ENCODE peak calls at places on chromosome 10, in six cellular contexts. One of them, this sample, is unnamed.

GRCh38 chr10:79068203-79068561 is 584 bp upstream of the ZMIZ1 start:
- DNase-seq in heart right ventricle: no peak
- DNase-seq in brain microvascular endothelial cell: no peak
- DNase-seq in CD8-positive, alpha-beta memory T cell: no peak
- DNase-seq in tibial nerve: no peak
- DNase-seq in heart left ventricle: no peak
- DNase-seq in this sample: no peak

GRCh38 chr10:114703377-114704125 is 45.5 kb upstream of the ABLIM1 start:
- DNase-seq in heart right ventricle: no peak
- DNase-seq in CD8-positive, alpha-beta memory T cell: no peak
- DNase-seq in tibial nerve: no peak
- DNase-seq in heart left ventricle: no peak
- DNase-seq in brain microvascular endothelial cell: no peak
- DNase-seq in this sample: no peak

GRCh38 chr10:114306116-114306973 is 67.3 kb downstream of the VWA2 start:
- DNase-seq in heart left ventricle: no peak
- DNase-seq in tibial nerve: no peak
- DNase-seq in heart right ventricle: no peak
- DNase-seq in CD8-positive, alpha-beta memory T cell: no peak
- DNase-seq in brain microvascular endothelial cell: peak; percentile 98
- DNase-seq in this sample: no peak

GRCh38 chr10:29715296-29715695 is 80.5 kb upstream of the SVIL start:
- DNase-seq in heart left ventricle: no peak
- DNase-seq in CD8-positive, alpha-beta memory T cell: no peak
- DNase-seq in brain microvascular endothelial cell: no peak
- DNase-seq in heart right ventricle: no peak
- DNase-seq in tibial nerve: no peak
- DNase-seq in this sample: no peak

GRCh38 chr10:101578192-101578591 is 9.9 kb downstream of the POLL start:
- DNase-seq in heart right ventricle: no peak
- DNase-seq in CD8-positive, alpha-beta memory T cell: no peak
- DNase-seq in tibial nerve: no peak
- DNase-seq in brain microvascular endothelial cell: no peak
- DNase-seq in heart left ventricle: no peak
- DNase-seq in this sample: no peak

GRCh38 chr10:31076589-31076988 is 44.9 kb upstream of the ZNF438 start:
- DNase-seq in brain microvascular endothelial cell: no peak
- DNase-seq in heart left ventricle: no peak
- DNase-seq in CD8-positive, alpha-beta memory T cell: no peak
- DNase-seq in tibial nerve: no peak
- DNase-seq in heart right ventricle: no peak
- DNase-seq in this sample: no peak

GRCh38 chr10:71933651-71934050 is 30.5 kb upstream of the CHST3 start:
- DNase-seq in heart left ventricle: no peak
- DNase-seq in heart right ventricle: no peak
- DNase-seq in tibial nerve: no peak
- DNase-seq in brain microvascular endothelial cell: no peak
- DNase-seq in CD8-positive, alpha-beta memory T cell: peak; percentile 11
- DNase-seq in this sample: no peak

GRCh38 chr10:58266003-58266825 is 1.5 kb downstream of the IPMK start:
- DNase-seq in heart right ventricle: no peak
- DNase-seq in brain microvascular endothelial cell: peak; percentile 57
- DNase-seq in tibial nerve: no peak
- DNase-seq in heart left ventricle: no peak
- DNase-seq in CD8-positive, alpha-beta memory T cell: peak; percentile 28
- DNase-seq in this sample: no peak

GRCh38 chr10:17216901-17217395 is 11.1 kb upstream of the VIM start:
- DNase-seq in heart right ventricle: no peak
- DNase-seq in heart left ventricle: no peak
- DNase-seq in CD8-positive, alpha-beta memory T cell: no peak
- DNase-seq in brain microvascular endothelial cell: no peak
- DNase-seq in tibial nerve: no peak
- DNase-seq in this sample: no peak

GRCh38 chr10:10499839-10500238 is 517.8 kb upstream of the CELF2 start:
- DNase-seq in tibial nerve: no peak
- DNase-seq in CD8-positive, alpha-beta memory T cell: no peak
- DNase-seq in brain microvascular endothelial cell: peak; percentile 51
- DNase-seq in heart right ventricle: no peak
- DNase-seq in heart left ventricle: no peak
- DNase-seq in this sample: no peak

GRCh38 chr10:84845628-84846261 is 517.4 kb downstream of the CCSER2 start:
- DNase-seq in CD8-positive, alpha-beta memory T cell: no peak
- DNase-seq in tibial nerve: no peak
- DNase-seq in heart right ventricle: no peak
- DNase-seq in heart left ventricle: peak; percentile 31
- DNase-seq in brain microvascular endothelial cell: no peak
- DNase-seq in this sample: no peak

GRCh38 chr10:91931526-91932190 is 8.1 kb downstream of the BTAF1 start:
- DNase-seq in heart left ventricle: no peak
- DNase-seq in brain microvascular endothelial cell: no peak
- DNase-seq in heart right ventricle: no peak
- DNase-seq in tibial nerve: no peak
- DNase-seq in CD8-positive, alpha-beta memory T cell: no peak
- DNase-seq in this sample: no peak

DNA sequence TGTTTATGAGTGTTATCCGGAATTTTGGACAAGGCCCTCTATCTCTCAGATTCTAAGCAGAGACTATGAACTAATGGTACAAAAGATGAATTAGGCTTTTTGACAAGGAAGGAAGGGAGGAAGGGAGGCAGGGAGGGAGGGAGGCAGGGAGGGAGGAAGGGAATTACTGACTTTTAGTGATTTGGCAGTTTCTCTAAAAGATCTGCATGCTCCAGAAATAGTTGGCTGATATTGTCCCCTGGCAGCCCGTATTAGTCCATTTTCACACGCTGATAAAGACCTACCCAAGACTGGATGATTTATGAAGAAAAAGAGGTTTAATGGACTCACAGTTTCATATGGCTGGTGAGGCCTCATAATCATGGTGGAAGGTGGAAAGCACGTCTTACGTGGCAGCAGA is 1093.5 kb downstream of the NRG3 start:
- DNase-seq in tibial nerve: no peak
- DNase-seq in heart left ventricle: no peak
- DNase-seq in heart right ventricle: no peak
- DNase-seq in CD8-positive, alpha-beta memory T cell: no peak
- DNase-seq in brain microvascular endothelial cell: no peak
- DNase-seq in this sample: no peak
- H3K27ac ChIP-seq in tibial nerve: no peak overlapping the region
- H3K27ac ChIP-seq in heart left ventricle: no peak overlapping the region
- H3K27ac ChIP-seq in heart right ventricle: no peak overlapping the region
- H3K27ac ChIP-seq in CD8-positive, alpha-beta memory T cell: no peak overlapping the region
- H3K27ac ChIP-seq in brain microvascular endothelial cell: no peak overlapping the region
- H3K27ac ChIP-seq in this sample: no peak overlapping the region

GRCh38 chr10:75140246-75140645 is 28.8 kb downstream of the SAMD8 start:
- DNase-seq in CD8-positive, alpha-beta memory T cell: no peak
- DNase-seq in heart left ventricle: no peak
- DNase-seq in heart right ventricle: no peak
- DNase-seq in tibial nerve: no peak
- DNase-seq in brain microvascular endothelial cell: no peak
- DNase-seq in this sample: no peak

GRCh38 chr10:75136346-75136745 is 24.9 kb downstream of the SAMD8 start:
- DNase-seq in tibial nerve: no peak
- DNase-seq in brain microvascular endothelial cell: no peak
- DNase-seq in heart right ventricle: no peak
- DNase-seq in CD8-positive, alpha-beta memory T cell: no peak
- DNase-seq in heart left ventricle: no peak
- DNase-seq in this sample: no peak

GRCh38 chr10:75143353-75143752 is 31.9 kb downstream of the SAMD8 start:
- DNase-seq in heart left ventricle: no peak
- DNase-seq in brain microvascular endothelial cell: no peak
- DNase-seq in CD8-positive, alpha-beta memory T cell: no peak
- DNase-seq in tibial nerve: no peak
- DNase-seq in heart right ventricle: no peak
- DNase-seq in this sample: no peak

DNA sequence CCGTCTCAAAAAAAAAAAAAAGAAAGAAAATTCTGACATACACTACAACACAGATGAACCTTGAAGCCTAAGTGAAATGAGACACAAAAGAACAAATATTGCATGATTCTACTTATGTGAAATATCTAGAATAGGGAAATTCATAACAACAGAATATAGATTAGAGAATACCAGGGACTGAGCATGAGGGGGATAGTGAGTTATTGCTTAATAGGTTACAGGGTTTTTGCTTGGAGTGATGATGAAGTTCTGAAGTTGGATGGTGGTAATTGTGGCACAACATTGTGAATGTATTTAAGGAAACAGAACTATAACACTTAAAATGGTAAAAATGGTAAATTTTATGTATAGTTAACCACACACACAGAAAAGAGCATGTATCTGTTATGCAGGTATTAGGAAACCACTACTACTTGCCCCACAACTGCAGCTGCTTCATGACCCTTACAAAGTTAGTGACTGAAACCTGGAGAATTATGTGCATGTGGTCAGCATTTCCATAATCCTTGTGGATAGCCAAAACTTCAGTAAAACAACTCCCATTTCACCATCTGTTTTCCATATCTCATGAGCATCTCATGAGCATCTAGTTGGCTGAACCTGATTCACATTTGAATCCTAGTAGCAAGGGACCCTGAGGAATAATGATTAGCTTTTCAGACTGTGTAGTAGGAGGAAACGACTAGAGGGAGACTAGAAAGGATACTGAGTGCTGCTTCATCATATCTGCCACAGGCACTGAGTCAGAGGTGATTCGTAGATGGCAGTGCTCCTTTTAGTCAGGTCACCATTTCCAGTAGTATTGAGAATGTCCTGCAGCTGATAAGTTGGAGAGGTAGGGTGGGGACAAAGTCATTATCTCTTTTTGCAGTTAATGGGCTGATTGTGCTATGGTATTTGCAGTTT is 26.3 kb downstream of the SAMD8 start:
- DNase-seq in CD8-positive, alpha-beta memory T cell: no peak
- DNase-seq in brain microvascular endothelial cell: peak; percentile 52
- DNase-seq in heart left ventricle: no peak
- DNase-seq in tibial nerve: no peak
- DNase-seq in heart right ventricle: no peak
- DNase-seq in this sample: no peak
- H3K27ac ChIP-seq in CD8-positive, alpha-beta memory T cell: no peak overlapping the region
- H3K27ac ChIP-seq in brain microvascular endothelial cell: no peak overlapping the region
- H3K27ac ChIP-seq in heart left ventricle: no peak overlapping the region
- H3K27ac ChIP-seq in tibial nerve: no peak overlapping the region
- H3K27ac ChIP-seq in heart right ventricle: peak overlapping the region; percentile 15
- H3K27ac ChIP-seq in this sample: no peak overlapping the region

GRCh38 chr10:68561804-68562649 is 1.9 kb downstream of the TET1 start:
- DNase-seq in heart right ventricle: no peak
- DNase-seq in heart left ventricle: no peak
- DNase-seq in CD8-positive, alpha-beta memory T cell: no peak
- DNase-seq in brain microvascular endothelial cell: no peak
- DNase-seq in tibial nerve: peak; percentile 10
- DNase-seq in this sample: no peak

GRCh38 chr10:68560916-68561691 is 967 bp downstream of the TET1 start:
- DNase-seq in brain microvascular endothelial cell: no peak
- DNase-seq in tibial nerve: peak; percentile 7
- DNase-seq in heart left ventricle: peak; percentile 32
- DNase-seq in heart right ventricle: peak; percentile 24
- DNase-seq in CD8-positive, alpha-beta memory T cell: no peak
- DNase-seq in this sample: no peak

GRCh38 chr10:68560201-68560915 is at the start of gene TET1:
- DNase-seq in CD8-positive, alpha-beta memory T cell: peak; percentile 4
- DNase-seq in tibial nerve: peak; percentile 45
- DNase-seq in heart left ventricle: peak; percentile 59
- DNase-seq in heart right ventricle: peak; percentile 47
- DNase-seq in brain microvascular endothelial cell: peak; percentile 38
- DNase-seq in this sample: no peak

GRCh38 chr10:68564712-68565111 is 4.6 kb downstream of the TET1 start:
- DNase-seq in brain microvascular endothelial cell: no peak
- DNase-seq in CD8-positive, alpha-beta memory T cell: no peak
- DNase-seq in heart right ventricle: no peak
- DNase-seq in heart left ventricle: no peak
- DNase-seq in tibial nerve: no peak
- DNase-seq in this sample: no peak

DNA sequence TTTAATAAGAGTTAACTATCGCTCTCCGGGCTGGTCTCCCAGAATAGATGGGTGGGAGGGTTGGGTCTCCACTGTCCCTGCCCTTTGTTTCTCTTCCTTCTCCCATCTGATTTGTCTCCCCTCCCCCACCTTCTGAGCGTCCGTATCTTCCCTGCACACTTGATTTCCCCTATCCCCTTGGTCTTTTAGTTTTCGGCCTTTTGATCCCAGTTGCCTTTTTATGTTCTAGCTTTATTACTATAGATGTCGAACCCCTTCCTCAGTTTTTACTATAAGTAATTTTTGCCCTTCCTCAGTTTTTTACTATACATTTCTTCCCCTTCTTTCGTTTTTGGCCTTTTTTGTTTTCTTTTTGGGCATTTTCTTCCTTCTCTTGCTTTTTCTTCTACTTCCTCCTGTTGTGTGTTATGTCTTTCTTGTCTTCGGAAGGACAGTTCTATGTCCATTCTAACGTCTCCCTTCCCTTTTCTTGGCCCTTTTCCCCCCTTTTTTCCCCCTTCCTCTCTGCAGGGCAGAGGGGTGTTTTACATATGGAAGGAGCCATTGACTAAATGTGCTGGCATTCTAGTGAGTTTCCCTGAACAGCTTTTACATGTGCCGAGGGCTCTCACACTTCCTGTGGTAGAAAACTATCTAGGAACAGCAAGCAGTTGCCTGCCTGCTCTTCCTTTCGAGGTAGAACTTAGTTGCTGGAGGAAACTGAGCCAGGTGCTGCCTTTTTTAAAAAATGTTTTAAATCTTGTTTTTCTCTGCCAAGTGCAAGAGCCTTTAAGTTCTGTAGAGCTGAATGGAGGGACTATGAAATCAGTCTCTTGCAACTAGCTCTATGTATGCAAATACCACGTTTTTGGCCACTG is 2.8 kb downstream of the TET1 start:
- DNase-seq in tibial nerve: peak; percentile 17
- DNase-seq in heart right ventricle: no peak
- DNase-seq in heart left ventricle: no peak
- DNase-seq in brain microvascular endothelial cell: no peak
- DNase-seq in CD8-positive, alpha-beta memory T cell: no peak
- DNase-seq in this sample: no peak
- H3K27ac ChIP-seq in tibial nerve: peak overlapping the region; percentile 70
- H3K27ac ChIP-seq in heart right ventricle: peak overlapping the region; percentile 29
- H3K27ac ChIP-seq in heart left ventricle: no peak overlapping the region
- H3K27ac ChIP-seq in brain microvascular endothelial cell: peak overlapping the region; percentile 36
- H3K27ac ChIP-seq in CD8-positive, alpha-beta memory T cell: peak overlapping the region; percentile 57
- H3K27ac ChIP-seq in this sample: no peak overlapping the region

DNA sequence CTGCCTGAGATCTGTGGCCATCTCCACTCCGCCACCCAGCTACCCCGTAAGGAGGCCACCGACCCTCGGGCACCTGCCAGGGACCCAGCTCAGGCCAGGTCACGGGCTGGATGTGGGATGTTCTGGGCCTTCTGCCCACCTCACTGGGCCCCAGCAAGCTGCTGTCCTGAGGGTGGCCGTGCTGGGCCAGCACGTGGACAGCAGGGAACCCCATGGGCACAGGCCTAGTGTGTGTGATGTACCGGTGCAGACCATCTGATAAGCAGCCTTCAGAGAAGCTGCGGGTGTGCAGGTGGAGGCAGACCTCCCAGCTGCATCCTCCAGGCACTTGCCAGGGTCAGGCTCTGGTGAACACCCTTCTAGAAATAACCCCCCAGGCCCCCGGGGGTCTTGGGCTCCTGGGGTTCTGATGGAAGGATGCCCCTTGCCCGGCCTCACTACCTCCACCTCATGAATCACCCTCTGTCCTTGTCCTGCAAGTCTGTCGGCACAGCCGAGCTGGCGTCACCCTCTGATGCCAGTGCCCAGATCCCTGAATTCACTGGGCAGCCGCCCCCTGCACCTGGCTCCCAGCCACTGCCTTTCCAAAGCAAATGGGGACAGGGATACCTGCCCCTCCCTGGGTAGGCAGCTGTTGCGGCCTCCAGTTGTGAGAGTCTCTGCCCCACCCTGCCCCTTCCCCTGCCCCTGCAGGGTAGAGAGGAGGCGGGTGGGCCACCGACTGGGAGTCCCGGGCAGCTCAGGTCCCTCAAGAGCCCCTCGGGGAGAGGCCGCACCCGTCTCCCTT is 139.8 kb downstream of the FAM53B start:
- DNase-seq in heart left ventricle: peak; percentile 25
- DNase-seq in heart right ventricle: peak; percentile 9
- DNase-seq in CD8-positive, alpha-beta memory T cell: no peak
- DNase-seq in tibial nerve: no peak
- DNase-seq in brain microvascular endothelial cell: no peak
- DNase-seq in this sample: no peak
- H3K27ac ChIP-seq in heart left ventricle: no peak overlapping the region
- H3K27ac ChIP-seq in heart right ventricle: no peak overlapping the region
- H3K27ac ChIP-seq in CD8-positive, alpha-beta memory T cell: no peak overlapping the region
- H3K27ac ChIP-seq in tibial nerve: peak overlapping the region; percentile 84
- H3K27ac ChIP-seq in brain microvascular endothelial cell: no peak overlapping the region
- H3K27ac ChIP-seq in this sample: peak overlapping the region; percentile 97